ENCODE peak calls at places on chromosome 6, in seven cellular contexts. S is ovary, G is RWPE1, M is LoVo, X is HS-5, P is HEK293T, T is osteocyte. V is an unnamed sample.

GRCh38 chr6:35723587-35723986 is 13.2 kb upstream of the ARMC12 start:
- DNase-seq in S (no peak), G (no peak), M (no peak), X (no peak), P (no peak), T (no peak), V (no peak)

GRCh38 chr6:137927777-137928218 is 60.7 kb downstream of the TNFAIP3 start:
- DNase-seq in S (no peak), G (no peak), M (no peak), X (no peak), P (no peak), T (no peak), V (no peak)

GRCh38 chr6:137989696-137990095 is 117.5 kb downstream of the PERP start:
- DNase-seq in S (no peak), G (no peak), M (no peak), X (no peak), P (no peak), T (no peak), V (no peak)

GRCh38 chr6:9851541-9852380 is 563.1 kb downstream of the TFAP2A start:
- DNase-seq in S (no peak), G (peak), M (no peak), X (no peak), P (peak), T (no peak), V (no peak)

GRCh38 chr6:121849477-121849876 is 414.0 kb downstream of the GJA1 start:
- DNase-seq in S (peak), G (peak), M (peak), X (peak), P (peak), T (no peak), V (no peak)

GRCh38 chr6:16684896-16685554 is 76.2 kb downstream of the ATXN1 start:
- DNase-seq in S (no peak), G (peak), M (no peak), X (no peak), P (no peak), T (no peak), V (no peak)

GRCh38 chr6:123838612-123839279 is 35.1 kb downstream of the NKAIN2 start:
- DNase-seq in S (no peak), G (no peak), M (no peak), X (no peak), P (peak), T (no peak), V (no peak)

GRCh38 chr6:2731281-2731909 is 19.3 kb downstream of the MYLK4 start:
- DNase-seq in S (no peak), G (peak), M (no peak), X (no peak), P (no peak), T (no peak), V (no peak)

GRCh38 chr6:6717008-6717763 is 128.7 kb downstream of the LY86 start:
- DNase-seq in S (no peak), G (no peak), M (no peak), X (no peak), P (no peak), T (no peak), V (no peak)

GRCh38 chr6:25874118-25874517 is at the start of gene SLC17A3:
- DNase-seq in S (no peak), G (no peak), M (no peak), X (no peak), P (no peak), T (no peak), V (no peak)

GRCh38 chr6:90701146-90701781 is 114.4 kb upstream of the MAP3K7 start:
- DNase-seq in S (no peak), G (no peak), M (peak), X (no peak), P (peak), T (no peak), V (no peak)

GRCh38 chr6:3019749-3020320 is 20.1 kb downstream of the NQO2 start:
- DNase-seq in S (no peak), G (no peak), M (no peak), X (no peak), P (no peak), T (no peak), V (no peak)

GRCh38 chr6:150894935-150895686 is 29.6 kb downstream of the MTHFD1L start:
- DNase-seq in S (no peak), G (peak), M (peak), X (no peak), P (no peak), T (no peak), V (no peak)

GRCh38 chr6:92271101-92271500 is 1148.3 kb downstream of the EPHA7 start:
- DNase-seq in S (no peak), G (no peak), M (no peak), X (no peak), P (no peak), T (no peak), V (no peak)

GRCh38 chr6:13282393-13283069 is 45.8 kb downstream of the TBC1D7 start:
- DNase-seq in S (no peak), G (no peak), M (no peak), X (no peak), P (no peak), T (no peak), V (no peak)

GRCh38 chr6:139764498-139764986 is 390.1 kb upstream of the CITED2 start:
- DNase-seq in S (peak), G (peak), M (peak), X (peak), P (no peak), T (no peak), V (peak)

GRCh38 chr6:31478186-31478950 is 19.6 kb upstream of the MICB start:
- DNase-seq in S (no peak), G (no peak), M (no peak), X (no peak), P (no peak), T (peak), V (no peak)

GRCh38 chr6:32763417-32763816 is at the start of gene HLA-DQB2:
- DNase-seq in S (no peak), G (no peak), M (no peak), X (no peak), P (no peak), T (no peak), V (no peak)

GRCh38 chr6:21594427-21595264 is 1.1 kb downstream of the SOX4 start:
- DNase-seq in S (peak), G (peak), M (peak), X (no peak), P (peak), T (no peak), V (no peak)

GRCh38 chr6:149488815-149489214 is 4.0 kb upstream of the ZC3H12D start:
- DNase-seq in S (no peak), G (no peak), M (no peak), X (no peak), P (no peak), T (no peak), V (no peak)

GRCh38 chr6:14046476-14047068 is 71.0 kb upstream of the CD83 start:
- DNase-seq in S (no peak), G (peak), M (peak), X (no peak), P (peak), T (no peak), V (no peak)

GRCh38 chr6:89044988-89045387 is 35.6 kb upstream of the PNRC1 start:
- DNase-seq in S (no peak), G (no peak), M (no peak), X (no peak), P (no peak), T (no peak), V (no peak)

GRCh38 chr6:158031445-158032353 is 50.0 kb downstream of the SYNJ2 start:
- DNase-seq in S (no peak), G (no peak), M (peak), X (peak), P (no peak), T (peak), V (no peak)

GRCh38 chr6:21587182-21587924 is 6.2 kb upstream of the SOX4 start:
- DNase-seq in S (peak), G (peak), M (peak), X (no peak), P (peak), T (no peak), V (no peak)

V was measured in non-pigmented ciliary epithelial cell.